ENCODE peak calls at places on chromosomes 6 and 20, in six cellular contexts. D, M, C, X, T and E are unnamed samples.

GRCh38 chr6:36099872-36100483 is 30.3 kb upstream of the MAPK13 start:
- DNase-seq in T (no peak), X (no peak), M (no peak), D (no peak), C (no peak), E (no peak)

GRCh38 chr20:59163641-59164530 is at the start of gene ZNF831:
- DNase-seq in D (no peak), C (no peak), X (no peak), M (no peak), T (no peak), E (no peak)

GRCh38 chr6:134663356-134663755 is 286.5 kb downstream of the ALDH8A1 start:
- DNase-seq in C (no peak), M (no peak), T (no peak), X (no peak), D (no peak), E (no peak)

GRCh38 chr6:112190164-112190563 is 64.2 kb downstream of the LAMA4 start:
- DNase-seq in C (no peak), M (no peak), X (no peak), D (no peak), T (no peak), E (no peak)

GRCh38 chr6:168186438-168186837 is 107.4 kb upstream of the FRMD1 start:
- DNase-seq in M (peak), X (no peak), C (no peak), T (no peak), D (no peak), E (no peak)

GRCh38 chr20:25368526-25368925 is 22.1 kb downstream of the ABHD12 start:
- DNase-seq in X (no peak), M (no peak), T (no peak), C (no peak), D (no peak), E (no peak)

GRCh38 chr6:119071576-119071975 is 6.9 kb downstream of the FAM184A start:
- DNase-seq in X (no peak), C (no peak), D (no peak), M (no peak), T (no peak), E (no peak)

GRCh38 chr20:48489046-48489463 is 338.7 kb downstream of the PREX1 start:
- DNase-seq in M (no peak), D (no peak), X (no peak), C (no peak), T (no peak), E (no peak)

GRCh38 chr20:33733654-33734576 is 2.1 kb downstream of the ZNF341 start:
- DNase-seq in C (peak), X (peak), T (no peak), M (no peak), D (peak), E (peak)

GRCh38 chr6:39452306-39452705 is 129.8 kb upstream of the KCNK16 start:
- DNase-seq in T (no peak), X (no peak), M (no peak), C (no peak), D (peak), E (no peak)

GRCh38 chr6:169722362-169723199 is 1.7 kb downstream of the PHF10 start:
- DNase-seq in T (peak), D (peak), M (peak), X (peak), C (peak), E (peak)

GRCh38 chr6:109662192-109662591 is 28.8 kb downstream of the AK9 start:
- DNase-seq in C (no peak), T (no peak), M (no peak), X (no peak), D (no peak), E (no peak)

GRCh38 chr6:148177589-148178233 is 164.9 kb upstream of the SASH1 start:
- DNase-seq in D (peak), T (peak), C (peak), X (peak), M (peak), E (peak)

GRCh38 chr6:24865161-24865560 is 66.4 kb upstream of the ARMH2 start:
- DNase-seq in D (no peak), C (no peak), M (no peak), T (no peak), X (no peak), E (no peak)

GRCh38 chr6:151286192-151286591 is 46.4 kb downstream of the AKAP12 start:
- DNase-seq in X (no peak), T (peak), C (no peak), M (no peak), D (no peak), E (no peak)

GRCh38 chr6:98937351-98937750 is 10.4 kb downstream of the FBXL4 start:
- DNase-seq in T (no peak), M (no peak), C (no peak), X (no peak), D (no peak), E (no peak)

GRCh38 chr6:23621026-23621425 is 505.0 kb upstream of the NRSN1 start:
- DNase-seq in D (peak), T (no peak), M (no peak), X (no peak), C (no peak), E (no peak)

GRCh38 chr20:47315339-47315662 is 41.2 kb downstream of the ZMYND8 start:
- DNase-seq in T (no peak), D (peak), M (no peak), C (no peak), X (no peak), E (no peak)

GRCh38 chr20:50799176-50799889 is 4.5 kb downstream of the BCAS4 start:
- DNase-seq in T (no peak), C (no peak), M (no peak), D (no peak), X (no peak), E (no peak)

GRCh38 chr20:37841991-37842390 is 60.9 kb upstream of the VSTM2L start:
- DNase-seq in C (no peak), D (no peak), T (no peak), X (no peak), M (no peak), E (no peak)

DNA sequence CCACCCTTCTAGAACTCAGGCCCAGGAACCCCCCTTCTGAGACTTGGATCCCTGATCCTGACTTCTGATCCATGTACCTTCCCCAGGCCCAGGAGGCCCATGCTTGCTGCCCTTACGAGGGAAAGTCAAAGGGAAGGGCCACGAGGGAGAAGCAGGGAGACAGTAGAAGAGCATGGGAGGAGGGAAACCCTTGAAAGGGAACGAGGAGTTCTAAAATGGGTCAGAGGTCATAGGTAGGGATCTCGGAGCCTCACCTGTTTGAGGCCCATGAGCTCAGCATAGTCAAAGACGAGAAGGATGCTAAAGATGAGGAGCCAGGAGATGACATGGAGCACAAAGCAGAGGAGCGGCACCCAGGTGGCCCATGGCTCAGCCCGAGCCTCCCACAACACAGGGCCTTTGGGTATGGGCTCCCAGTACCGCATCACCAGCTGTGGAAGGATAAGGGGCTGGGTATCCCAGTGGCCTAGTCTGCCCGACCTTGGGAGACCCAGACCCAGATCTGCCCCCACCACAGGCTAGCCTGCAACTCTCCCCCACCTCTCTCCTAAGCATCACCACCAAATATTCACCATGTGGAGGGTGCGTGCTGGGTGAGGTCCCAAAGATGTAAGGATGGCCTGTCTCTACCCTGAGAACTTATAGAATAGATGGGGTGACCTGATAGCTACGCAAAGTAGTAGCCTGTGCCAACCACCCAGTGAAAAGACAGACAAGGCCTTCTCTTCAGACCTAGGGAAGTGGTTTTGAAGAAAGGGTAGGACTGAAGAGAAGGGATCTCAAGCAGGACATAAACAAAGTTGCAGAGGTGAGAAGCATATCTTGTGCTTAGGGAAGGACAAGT is 1.5 kb downstream of the NRM start:
- DNase-seq in M (no peak), D (no peak), T (no peak), C (no peak), X (no peak), E (no peak)
- TF ChIP-seq CTCF in M (no peak), D (no peak), T (no peak), C (no peak), X (no peak), E (no peak)

GRCh38 chr20:62516345-62516744 is 40.5 kb upstream of the GATA5 start:
- DNase-seq in M (no peak), X (peak), C (peak), T (no peak), D (no peak), E (peak)
- TF ChIP-seq CTCF in M (no peak), X (no peak), C (peak), T (no peak), D (peak), E (peak)

DNA sequence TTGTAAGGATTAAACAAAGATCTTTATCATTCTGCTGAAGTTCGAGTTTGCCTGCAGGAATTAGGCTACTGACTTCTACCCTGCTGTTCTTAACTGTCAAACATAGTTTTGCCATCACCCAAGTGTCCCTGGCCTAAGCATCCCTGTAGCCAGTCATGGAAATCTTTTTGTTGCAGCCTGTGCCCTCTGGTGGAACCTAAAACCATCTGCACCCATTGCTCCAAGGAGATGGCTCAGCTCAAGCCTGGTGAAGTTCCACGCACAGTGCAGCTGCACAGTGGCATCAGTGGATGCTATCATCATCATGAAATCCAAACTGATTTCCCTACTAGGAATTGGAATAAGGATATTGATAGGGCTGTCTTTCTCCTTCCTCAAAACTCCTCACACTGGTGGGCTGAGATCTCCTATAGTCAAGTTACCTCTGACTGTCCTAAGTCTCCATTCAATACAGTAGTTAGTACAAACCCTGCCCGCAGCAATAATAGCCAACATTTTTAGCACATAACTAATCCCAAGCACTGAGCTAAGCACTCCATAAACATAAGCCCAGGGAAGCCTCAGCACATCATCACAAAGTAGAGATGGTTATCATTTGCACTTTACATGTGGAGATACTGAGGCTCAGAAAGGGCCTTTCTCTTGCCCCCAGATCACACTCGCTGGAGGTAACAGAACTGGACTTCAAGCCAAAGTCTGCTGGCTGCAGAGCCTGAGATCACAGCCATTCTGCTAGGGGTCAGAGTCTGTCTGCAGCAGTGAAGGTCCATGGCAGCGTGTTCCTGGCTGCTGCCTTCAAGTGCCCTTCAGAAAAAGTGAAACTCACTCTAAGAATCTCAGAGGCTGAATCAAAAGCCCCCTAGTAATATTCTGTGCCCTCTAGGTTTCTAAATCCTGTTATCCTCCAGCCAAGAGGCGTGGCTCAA is 77.2 kb upstream of the MC3R start:
- DNase-seq in T (peak), D (no peak), X (no peak), C (no peak), M (no peak), E (no peak)
- TF ChIP-seq CTCF in T (peak), D (no peak), X (no peak), C (peak), M (no peak), E (peak)

GRCh38 chr6:157235600-157236039 is 87.7 kb downstream of the TMEM242 start:
- DNase-seq in T (peak), C (peak), D (peak), X (peak), M (no peak), E (no peak)
- TF ChIP-seq CTCF in T (peak), C (peak), D (peak), X (peak), M (peak), E (peak)

GRCh38 chr6:90294989-90295853 is 1.4 kb downstream of the BACH2 start:
- DNase-seq in X (peak), M (peak), D (peak), T (peak), C (peak), E (no peak)
- TF ChIP-seq CTCF in X (no peak), M (peak), D (no peak), T (peak), C (peak), E (no peak)

GRCh38 chr6:10451394-10451793 is 36.5 kb upstream of the TFAP2A start:
- DNase-seq in M (no peak), C (no peak), D (no peak), T (no peak), X (no peak), E (no peak)
- TF ChIP-seq CTCF in M (no peak), C (no peak), D (no peak), T (no peak), X (no peak), E (no peak)

DNA sequence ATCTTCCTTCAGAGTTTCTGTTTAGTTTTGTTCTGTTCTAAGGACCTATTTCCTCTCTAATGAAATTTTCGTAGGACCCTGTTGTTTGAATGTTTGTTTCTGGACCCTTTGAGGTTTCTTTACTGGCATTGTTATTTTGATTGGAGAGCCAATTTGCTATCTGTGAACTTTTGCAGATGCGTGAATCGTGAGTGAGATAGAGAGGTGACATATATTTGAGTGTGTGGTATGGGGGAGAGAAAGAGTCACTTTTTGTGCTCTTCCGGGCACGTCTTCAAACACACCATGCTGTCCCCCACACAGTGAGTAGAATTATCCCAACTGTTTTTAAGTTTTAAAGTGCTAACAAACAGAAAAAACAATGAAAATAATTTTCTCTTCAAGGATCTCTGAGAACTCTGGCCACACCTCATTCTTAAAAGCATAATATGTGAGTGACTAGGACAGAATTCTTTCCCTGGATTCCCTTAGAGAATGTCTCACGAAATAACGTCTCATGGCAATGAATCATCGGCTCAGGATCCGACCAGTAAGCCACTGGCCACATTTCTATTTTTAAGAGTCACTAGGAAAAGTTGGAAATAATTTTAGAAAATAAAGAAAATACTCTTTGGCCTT is 235.6 kb upstream of the ZNF217 start:
- DNase-seq in X (no peak), D (peak), T (peak), M (no peak), C (no peak), E (peak)
- TF ChIP-seq CTCF in X (no peak), D (no peak), T (no peak), M (no peak), C (no peak), E (no peak)

DNA sequence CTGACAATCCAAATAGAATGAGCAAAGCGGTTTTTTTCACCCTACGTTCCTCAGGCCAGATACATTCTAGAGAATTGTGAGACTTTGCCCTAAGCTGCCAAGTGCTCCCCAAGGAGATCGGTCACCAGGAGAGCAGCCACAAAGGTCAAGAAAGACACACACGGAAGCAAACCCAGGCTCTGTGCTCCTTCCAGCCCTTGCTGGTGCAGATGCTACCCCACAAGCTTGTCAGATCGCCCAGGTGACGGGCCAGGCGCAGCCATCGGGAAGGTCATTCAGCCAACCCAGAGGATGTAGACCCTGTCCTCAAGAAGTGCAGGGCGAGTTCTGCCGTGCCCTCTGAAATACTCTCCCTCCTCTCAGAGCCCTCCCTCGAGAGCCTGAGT is 36.3 kb downstream of the TAF8 start:
- DNase-seq in C (no peak), M (peak), D (no peak), X (no peak), T (no peak), E (no peak)
- TF ChIP-seq CTCF in C (no peak), M (no peak), D (no peak), X (no peak), T (no peak), E (no peak)